ENCODE peak calls at places on chromosomes 2 and 18, in ten cellular contexts. One of them, this sample, is unnamed.

GRCh38 chr2:229447227-229447626 is 176.1 kb upstream of the PID1 start:
- DNase-seq in foreskin fibroblast: no peak
- DNase-seq in transverse colon: no peak
- DNase-seq in cardiac muscle cell: no peak
- DNase-seq in GM23338: no peak
- DNase-seq in kidney epithelial cell: no peak
- DNase-seq in AG04450: no peak
- DNase-seq in left ventricle myocardium inferior: no peak
- DNase-seq in A549: no peak
- DNase-seq in Jurkat, Clone E6-1: no peak
- DNase-seq in this sample: no peak

GRCh38 chr2:240503848-240504247 is 53.9 kb downstream of the ANKMY1 start:
- DNase-seq in foreskin fibroblast: no peak
- DNase-seq in transverse colon: no peak
- DNase-seq in cardiac muscle cell: no peak
- DNase-seq in GM23338: no peak
- DNase-seq in kidney epithelial cell: no peak
- DNase-seq in AG04450: no peak
- DNase-seq in left ventricle myocardium inferior: no peak
- DNase-seq in A549: no peak
- DNase-seq in Jurkat, Clone E6-1: no peak
- DNase-seq in this sample: no peak

GRCh38 chr2:189581354-189582139 is 961 bp upstream of the SLC40A1 start:
- DNase-seq in foreskin fibroblast: no peak
- DNase-seq in transverse colon: peak; percentile 30
- DNase-seq in cardiac muscle cell: no peak
- DNase-seq in GM23338: peak; percentile 82
- DNase-seq in kidney epithelial cell: no peak
- DNase-seq in AG04450: no peak
- DNase-seq in left ventricle myocardium inferior: peak; percentile 12
- DNase-seq in A549: no peak
- DNase-seq in Jurkat, Clone E6-1: peak; percentile 78
- DNase-seq in this sample: no peak

GRCh38 chr18:59878644-59879043 is 21.2 kb upstream of the PMAIP1 start:
- DNase-seq in foreskin fibroblast: peak; percentile 69
- DNase-seq in transverse colon: no peak
- DNase-seq in cardiac muscle cell: no peak
- DNase-seq in GM23338: no peak
- DNase-seq in kidney epithelial cell: no peak
- DNase-seq in AG04450: no peak
- DNase-seq in left ventricle myocardium inferior: no peak
- DNase-seq in A549: no peak
- DNase-seq in Jurkat, Clone E6-1: no peak
- DNase-seq in this sample: no peak

GRCh38 chr2:37020212-37020886 is 54.0 kb upstream of the STRN start:
- DNase-seq in foreskin fibroblast: peak; percentile 93
- DNase-seq in transverse colon: peak; percentile 27
- DNase-seq in cardiac muscle cell: peak; percentile 78
- DNase-seq in GM23338: no peak
- DNase-seq in kidney epithelial cell: no peak
- DNase-seq in AG04450: peak; percentile 73
- DNase-seq in left ventricle myocardium inferior: peak; percentile 84
- DNase-seq in A549: no peak
- DNase-seq in Jurkat, Clone E6-1: no peak
- DNase-seq in this sample: peak; percentile 59

GRCh38 chr18:48833701-48834394 is 116.9 kb downstream of the SMAD7 start:
- DNase-seq in foreskin fibroblast: no peak
- DNase-seq in transverse colon: peak; percentile 61
- DNase-seq in cardiac muscle cell: no peak
- DNase-seq in GM23338: no peak
- DNase-seq in kidney epithelial cell: no peak
- DNase-seq in AG04450: no peak
- DNase-seq in left ventricle myocardium inferior: no peak
- DNase-seq in A549: no peak
- DNase-seq in Jurkat, Clone E6-1: no peak
- DNase-seq in this sample: no peak

GRCh38 chr2:224997802-224998201 is 44.5 kb downstream of the DOCK10 start:
- DNase-seq in foreskin fibroblast: peak; percentile 64
- DNase-seq in transverse colon: no peak
- DNase-seq in cardiac muscle cell: no peak
- DNase-seq in GM23338: no peak
- DNase-seq in kidney epithelial cell: no peak
- DNase-seq in AG04450: no peak
- DNase-seq in left ventricle myocardium inferior: no peak
- DNase-seq in A549: no peak
- DNase-seq in Jurkat, Clone E6-1: no peak
- DNase-seq in this sample: no peak

GRCh38 chr2:225920621-225921020 is 521.1 kb downstream of the NYAP2 start:
- DNase-seq in foreskin fibroblast: no peak
- DNase-seq in transverse colon: no peak
- DNase-seq in cardiac muscle cell: no peak
- DNase-seq in GM23338: no peak
- DNase-seq in kidney epithelial cell: no peak
- DNase-seq in AG04450: no peak
- DNase-seq in left ventricle myocardium inferior: no peak
- DNase-seq in A549: no peak
- DNase-seq in Jurkat, Clone E6-1: no peak
- DNase-seq in this sample: peak; percentile 83

GRCh38 chr2:100013892-100014677 is 128.3 kb downstream of the AFF3 start:
- DNase-seq in foreskin fibroblast: peak; percentile 98
- DNase-seq in transverse colon: no peak
- DNase-seq in cardiac muscle cell: peak; percentile 33
- DNase-seq in GM23338: peak; percentile 27
- DNase-seq in kidney epithelial cell: peak; percentile 93
- DNase-seq in AG04450: peak; percentile 95
- DNase-seq in left ventricle myocardium inferior: peak; percentile 62
- DNase-seq in A549: peak; percentile 16
- DNase-seq in Jurkat, Clone E6-1: no peak
- DNase-seq in this sample: peak; percentile 79

GRCh38 chr18:13216092-13216582 is 2.4 kb upstream of the LDLRAD4 start:
- DNase-seq in foreskin fibroblast: peak; percentile 71
- DNase-seq in transverse colon: peak; percentile 90
- DNase-seq in cardiac muscle cell: peak; percentile 78
- DNase-seq in GM23338: peak; percentile 73
- DNase-seq in kidney epithelial cell: peak; percentile 47
- DNase-seq in AG04450: no peak
- DNase-seq in left ventricle myocardium inferior: peak; percentile 72
- DNase-seq in A549: peak; percentile 56
- DNase-seq in Jurkat, Clone E6-1: peak; percentile 76
- DNase-seq in this sample: peak; percentile 33

GRCh38 chr2:144597894-144598593 is 78.1 kb upstream of the ZEB2 start:
- DNase-seq in foreskin fibroblast: no peak
- DNase-seq in transverse colon: no peak
- DNase-seq in cardiac muscle cell: no peak
- DNase-seq in GM23338: no peak
- DNase-seq in kidney epithelial cell: no peak
- DNase-seq in AG04450: no peak
- DNase-seq in left ventricle myocardium inferior: no peak
- DNase-seq in A549: no peak
- DNase-seq in Jurkat, Clone E6-1: no peak
- DNase-seq in this sample: no peak

GRCh38 chr2:144596074-144596871 is 76.4 kb upstream of the ZEB2 start:
- DNase-seq in foreskin fibroblast: peak; percentile 58
- DNase-seq in transverse colon: no peak
- DNase-seq in cardiac muscle cell: peak; percentile 15
- DNase-seq in GM23338: peak; percentile 17
- DNase-seq in kidney epithelial cell: peak; percentile 4
- DNase-seq in AG04450: peak; percentile 27
- DNase-seq in left ventricle myocardium inferior: no peak
- DNase-seq in A549: peak; percentile 13
- DNase-seq in Jurkat, Clone E6-1: no peak
- DNase-seq in this sample: peak; percentile 13

GRCh38 chr2:144592500-144593256 is 72.8 kb upstream of the ZEB2 start:
- DNase-seq in foreskin fibroblast: no peak
- DNase-seq in transverse colon: no peak
- DNase-seq in cardiac muscle cell: no peak
- DNase-seq in GM23338: no peak
- DNase-seq in kidney epithelial cell: no peak
- DNase-seq in AG04450: no peak
- DNase-seq in left ventricle myocardium inferior: no peak
- DNase-seq in A549: no peak
- DNase-seq in Jurkat, Clone E6-1: no peak
- DNase-seq in this sample: no peak

GRCh38 chr2:144595279-144595678 is 75.4 kb upstream of the ZEB2 start:
- DNase-seq in foreskin fibroblast: no peak
- DNase-seq in transverse colon: no peak
- DNase-seq in cardiac muscle cell: no peak
- DNase-seq in GM23338: no peak
- DNase-seq in kidney epithelial cell: no peak
- DNase-seq in AG04450: no peak
- DNase-seq in left ventricle myocardium inferior: no peak
- DNase-seq in A549: no peak
- DNase-seq in Jurkat, Clone E6-1: no peak
- DNase-seq in this sample: no peak

DNA sequence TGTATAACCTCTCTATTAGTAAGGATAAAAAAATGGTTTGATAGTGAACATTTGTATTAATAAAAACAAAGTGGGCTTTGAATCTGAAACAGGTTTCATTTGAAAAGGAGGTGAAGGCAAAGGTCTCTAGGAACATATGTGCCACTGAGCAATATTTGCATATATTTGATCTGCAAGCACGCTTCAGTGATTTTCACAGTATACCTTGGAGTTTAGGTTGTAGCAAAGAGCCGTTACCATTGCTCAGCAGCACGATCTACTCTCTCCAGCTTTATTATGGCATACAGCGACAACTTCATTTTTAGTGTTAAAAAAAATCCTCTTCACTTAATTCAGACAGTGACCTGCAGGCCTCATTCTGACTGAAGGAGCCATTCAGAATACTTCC is 75.8 kb upstream of the ZEB2 start:
- DNase-seq in foreskin fibroblast: no peak
- DNase-seq in transverse colon: no peak
- DNase-seq in cardiac muscle cell: no peak
- DNase-seq in GM23338: no peak
- DNase-seq in kidney epithelial cell: no peak
- DNase-seq in AG04450: no peak
- DNase-seq in left ventricle myocardium inferior: no peak
- DNase-seq in A549: no peak
- DNase-seq in Jurkat, Clone E6-1: no peak
- DNase-seq in this sample: no peak
- H3K4me3 ChIP-seq in foreskin fibroblast: no peak overlapping the region
- H3K4me3 ChIP-seq in transverse colon: no peak overlapping the region
- H3K4me3 ChIP-seq in cardiac muscle cell: no peak overlapping the region
- H3K4me3 ChIP-seq in GM23338: no peak overlapping the region
- H3K4me3 ChIP-seq in kidney epithelial cell: no peak overlapping the region
- H3K4me3 ChIP-seq in AG04450: no peak overlapping the region
- H3K4me3 ChIP-seq in left ventricle myocardium inferior: no peak overlapping the region
- H3K4me3 ChIP-seq in A549: no peak overlapping the region
- H3K4me3 ChIP-seq in Jurkat, Clone E6-1: no peak overlapping the region
- H3K4me3 ChIP-seq in this sample: no peak overlapping the region

DNA sequence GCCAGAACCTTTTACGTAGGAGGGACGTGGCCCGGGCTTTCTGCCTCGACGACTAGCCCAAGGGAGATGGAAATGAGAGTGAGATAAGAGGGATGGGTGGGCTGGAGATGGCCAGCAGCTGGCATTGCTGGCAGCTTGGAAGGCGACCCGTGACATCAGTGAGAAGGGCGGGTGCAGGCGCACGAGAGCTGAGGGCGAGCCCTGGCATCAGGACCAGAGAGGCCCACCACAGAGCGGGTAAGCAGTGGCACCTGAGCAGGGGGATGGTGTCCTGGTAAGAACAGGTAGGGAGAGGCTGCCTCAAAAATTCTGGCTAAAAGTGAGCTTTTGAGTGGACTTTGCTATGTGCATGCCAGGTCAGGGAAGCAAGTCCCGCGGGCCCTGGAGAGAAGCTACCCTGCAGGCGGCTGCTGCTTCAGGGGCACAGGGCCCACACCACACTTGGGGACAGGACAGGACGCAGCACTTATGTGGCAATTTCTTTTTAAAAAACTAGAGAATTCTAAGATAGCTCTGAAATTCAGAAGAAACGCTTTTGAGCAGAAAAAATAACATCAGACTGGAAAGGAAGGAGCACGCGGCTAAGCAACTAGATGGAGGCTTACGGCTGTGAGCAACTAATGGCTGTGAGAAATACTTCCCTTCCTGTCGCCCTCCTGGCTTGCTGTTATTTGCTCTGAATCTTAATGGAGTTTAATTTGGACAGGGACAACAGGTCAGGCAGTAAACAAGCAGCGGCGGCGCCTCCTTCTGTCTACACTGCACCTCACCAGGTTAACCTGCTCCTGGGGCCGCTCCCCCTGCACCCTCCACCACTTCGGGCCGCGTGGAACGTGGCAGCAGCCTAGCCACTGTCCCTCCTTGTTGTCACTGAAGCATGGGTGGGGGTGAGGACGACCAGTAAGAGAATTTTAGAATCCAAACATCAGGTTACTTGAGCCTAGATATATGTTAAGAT is 20.5 kb downstream of the THAP4 start:
- DNase-seq in foreskin fibroblast: no peak
- DNase-seq in transverse colon: no peak
- DNase-seq in cardiac muscle cell: no peak
- DNase-seq in GM23338: peak; percentile 24
- DNase-seq in kidney epithelial cell: no peak
- DNase-seq in AG04450: no peak
- DNase-seq in left ventricle myocardium inferior: no peak
- DNase-seq in A549: no peak
- DNase-seq in Jurkat, Clone E6-1: no peak
- DNase-seq in this sample: no peak
- H3K4me3 ChIP-seq in foreskin fibroblast: no peak overlapping the region
- H3K4me3 ChIP-seq in transverse colon: peak overlapping the region; percentile 25
- H3K4me3 ChIP-seq in cardiac muscle cell: peak overlapping the region; percentile 27
- H3K4me3 ChIP-seq in GM23338: no peak overlapping the region
- H3K4me3 ChIP-seq in kidney epithelial cell: no peak overlapping the region
- H3K4me3 ChIP-seq in AG04450: no peak overlapping the region
- H3K4me3 ChIP-seq in left ventricle myocardium inferior: peak overlapping the region; percentile 59
- H3K4me3 ChIP-seq in A549: no peak overlapping the region
- H3K4me3 ChIP-seq in Jurkat, Clone E6-1: no peak overlapping the region
- H3K4me3 ChIP-seq in this sample: no peak overlapping the region

GRCh38 chr2:190893157-190893556 is 12.5 kb downstream of the GLS start:
- DNase-seq in foreskin fibroblast: no peak
- DNase-seq in transverse colon: no peak
- DNase-seq in cardiac muscle cell: no peak
- DNase-seq in GM23338: no peak
- DNase-seq in kidney epithelial cell: no peak
- DNase-seq in AG04450: no peak
- DNase-seq in left ventricle myocardium inferior: no peak
- DNase-seq in A549: no peak
- DNase-seq in Jurkat, Clone E6-1: no peak
- DNase-seq in this sample: no peak
- H3K4me3 ChIP-seq in foreskin fibroblast: no peak overlapping the region
- H3K4me3 ChIP-seq in transverse colon: no peak overlapping the region
- H3K4me3 ChIP-seq in cardiac muscle cell: no peak overlapping the region
- H3K4me3 ChIP-seq in GM23338: no peak overlapping the region
- H3K4me3 ChIP-seq in kidney epithelial cell: no peak overlapping the region
- H3K4me3 ChIP-seq in AG04450: no peak overlapping the region
- H3K4me3 ChIP-seq in left ventricle myocardium inferior: no peak overlapping the region
- H3K4me3 ChIP-seq in A549: no peak overlapping the region
- H3K4me3 ChIP-seq in Jurkat, Clone E6-1: no peak overlapping the region
- H3K4me3 ChIP-seq in this sample: no peak overlapping the region

DNA sequence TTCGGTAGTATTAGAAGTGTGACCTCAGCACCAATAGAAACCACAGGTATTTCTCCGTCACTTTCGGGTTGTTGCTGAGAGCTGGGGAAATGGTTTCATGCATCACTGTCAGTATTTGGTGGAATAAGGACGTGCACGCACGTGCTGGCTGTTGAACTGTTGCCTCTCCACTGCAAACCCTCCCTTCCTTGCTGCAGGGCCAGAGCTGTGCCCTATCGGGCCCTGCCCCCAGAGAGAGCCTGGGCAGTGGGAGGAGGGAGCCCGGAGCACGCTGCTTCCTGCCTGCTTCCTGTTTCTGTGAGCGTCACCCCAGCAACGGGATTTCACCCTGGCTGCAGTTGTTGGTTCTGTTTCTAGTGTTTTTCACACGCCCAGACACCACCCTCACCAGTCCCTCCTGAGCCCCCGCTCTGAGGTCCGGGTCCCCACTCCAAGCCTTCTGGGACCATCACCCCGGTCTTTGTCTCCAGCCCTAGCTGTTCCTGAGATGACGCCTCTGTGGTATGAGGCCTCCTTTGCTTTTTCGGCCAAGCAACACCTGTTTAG is 47.4 kb downstream of the LRRFIP1 start:
- DNase-seq in foreskin fibroblast: peak; percentile 79
- DNase-seq in transverse colon: peak; percentile 88
- DNase-seq in cardiac muscle cell: peak; percentile 74
- DNase-seq in GM23338: peak; percentile 79
- DNase-seq in kidney epithelial cell: peak; percentile 70
- DNase-seq in AG04450: no peak
- DNase-seq in left ventricle myocardium inferior: peak; percentile 83
- DNase-seq in A549: no peak
- DNase-seq in Jurkat, Clone E6-1: peak; percentile 59
- DNase-seq in this sample: peak; percentile 54
- H3K4me3 ChIP-seq in foreskin fibroblast: no peak overlapping the region
- H3K4me3 ChIP-seq in transverse colon: no peak overlapping the region
- H3K4me3 ChIP-seq in cardiac muscle cell: no peak overlapping the region
- H3K4me3 ChIP-seq in GM23338: peak overlapping the region; percentile 18
- H3K4me3 ChIP-seq in kidney epithelial cell: peak overlapping the region; percentile 19
- H3K4me3 ChIP-seq in AG04450: no peak overlapping the region
- H3K4me3 ChIP-seq in left ventricle myocardium inferior: peak overlapping the region; percentile 51
- H3K4me3 ChIP-seq in A549: no peak overlapping the region
- H3K4me3 ChIP-seq in Jurkat, Clone E6-1: peak overlapping the region; percentile 44
- H3K4me3 ChIP-seq in this sample: peak overlapping the region; percentile 2

This sample was measured in astrocyte of the cerebellum.